ENCODE peak calls at places on chromosomes 6 and 20, in eight cellular contexts. One of them, this sample, is unnamed.
A peak's percentile ranks its signal among the peaks of the same experiment; 100 is the strongest.

GRCh38 chr6:73579851-73580246 is 59.0 kb upstream of the EEF1A1 start:
- DNase-seq in astrocyte of the spinal cord: peak; percentile 93
- DNase-seq in mucosa of descending colon: no peak
- DNase-seq in stomach: peak; percentile 32
- DNase-seq in mammary epithelial cell: peak; percentile 60
- DNase-seq in AG04450: peak; percentile 76
- DNase-seq in AG04449: peak; percentile 72
- DNase-seq in hepatocyte: peak; percentile 70
- DNase-seq in this sample: peak; percentile 68

GRCh38 chr20:62202083-62202395 is 18.0 kb downstream of the HRH3 start:
- DNase-seq in mucosa of descending colon: peak; percentile 19
- DNase-seq in mammary epithelial cell: no peak
- DNase-seq in AG04449: no peak
- DNase-seq in hepatocyte: no peak
- DNase-seq in AG04450: no peak
- DNase-seq in astrocyte of the spinal cord: no peak
- DNase-seq in stomach: no peak
- DNase-seq in this sample: no peak

GRCh38 chr20:52191436-52192295 is at the start of gene ZFP64:
- DNase-seq in astrocyte of the spinal cord: peak; percentile 83
- DNase-seq in AG04450: peak; percentile 27
- DNase-seq in stomach: peak; percentile 76
- DNase-seq in AG04449: peak; percentile 26
- DNase-seq in mammary epithelial cell: peak; percentile 76
- DNase-seq in hepatocyte: peak; percentile 87
- DNase-seq in mucosa of descending colon: peak; percentile 85
- DNase-seq in this sample: peak; percentile 62

GRCh38 chr6:118618676-118619377 is 32.6 kb downstream of the CEP85L start:
- DNase-seq in mammary epithelial cell: peak; percentile 8
- DNase-seq in astrocyte of the spinal cord: peak; percentile 31
- DNase-seq in AG04450: no peak
- DNase-seq in hepatocyte: peak; percentile 50
- DNase-seq in AG04449: no peak
- DNase-seq in stomach: peak; percentile 66
- DNase-seq in mucosa of descending colon: no peak
- DNase-seq in this sample: peak; percentile 43

GRCh38 chr20:51511861-51512619 is 30.5 kb downstream of the NFATC2 start:
- DNase-seq in astrocyte of the spinal cord: no peak
- DNase-seq in AG04450: no peak
- DNase-seq in stomach: no peak
- DNase-seq in hepatocyte: no peak
- DNase-seq in mucosa of descending colon: no peak
- DNase-seq in mammary epithelial cell: no peak
- DNase-seq in AG04449: no peak
- DNase-seq in this sample: peak; percentile 84

GRCh38 chr6:21190701-21191588 is 402.6 kb upstream of the SOX4 start:
- DNase-seq in mucosa of descending colon: no peak
- DNase-seq in mammary epithelial cell: no peak
- DNase-seq in stomach: no peak
- DNase-seq in AG04449: no peak
- DNase-seq in AG04450: no peak
- DNase-seq in hepatocyte: no peak
- DNase-seq in astrocyte of the spinal cord: peak; percentile 18
- DNase-seq in this sample: no peak

GRCh38 chr6:27777126-27777525 is 135.1 kb downstream of the OR2B2 start:
- DNase-seq in astrocyte of the spinal cord: no peak
- DNase-seq in AG04449: no peak
- DNase-seq in hepatocyte: no peak
- DNase-seq in stomach: no peak
- DNase-seq in mammary epithelial cell: no peak
- DNase-seq in AG04450: no peak
- DNase-seq in mucosa of descending colon: no peak
- DNase-seq in this sample: no peak

GRCh38 chr20:45037050-45037449 is 63.9 kb downstream of the KCNS1 start:
- DNase-seq in hepatocyte: no peak
- DNase-seq in mucosa of descending colon: no peak
- DNase-seq in AG04450: no peak
- DNase-seq in stomach: peak; percentile 28
- DNase-seq in astrocyte of the spinal cord: peak; percentile 58
- DNase-seq in mammary epithelial cell: peak; percentile 43
- DNase-seq in AG04449: no peak
- DNase-seq in this sample: no peak

GRCh38 chr6:53524455-53524815 is 20.5 kb downstream of the GCLC start:
- DNase-seq in AG04449: peak; percentile 45
- DNase-seq in astrocyte of the spinal cord: peak; percentile 51
- DNase-seq in mucosa of descending colon: no peak
- DNase-seq in mammary epithelial cell: no peak
- DNase-seq in AG04450: no peak
- DNase-seq in hepatocyte: peak; percentile 24
- DNase-seq in stomach: no peak
- DNase-seq in this sample: peak; percentile 66

GRCh38 chr6:68572525-68572924 is 62.6 kb upstream of the ADGRB3 start:
- DNase-seq in AG04450: no peak
- DNase-seq in hepatocyte: peak; percentile 59
- DNase-seq in stomach: no peak
- DNase-seq in AG04449: no peak
- DNase-seq in astrocyte of the spinal cord: peak; percentile 11
- DNase-seq in mucosa of descending colon: no peak
- DNase-seq in mammary epithelial cell: peak; percentile 1
- DNase-seq in this sample: peak; percentile 35

GRCh38 chr6:63582579-63583231 is 10.4 kb downstream of the LOC128125822 start:
- DNase-seq in mucosa of descending colon: no peak
- DNase-seq in astrocyte of the spinal cord: no peak
- DNase-seq in mammary epithelial cell: no peak
- DNase-seq in AG04449: no peak
- DNase-seq in AG04450: no peak
- DNase-seq in hepatocyte: peak; percentile 26
- DNase-seq in stomach: no peak
- DNase-seq in this sample: no peak

GRCh38 chr6:140043762-140044378 is 669.4 kb upstream of the CITED2 start:
- DNase-seq in mammary epithelial cell: peak; percentile 83
- DNase-seq in astrocyte of the spinal cord: peak; percentile 55
- DNase-seq in stomach: no peak
- DNase-seq in AG04449: no peak
- DNase-seq in mucosa of descending colon: no peak
- DNase-seq in AG04450: no peak
- DNase-seq in hepatocyte: no peak
- DNase-seq in this sample: peak; percentile 21

GRCh38 chr6:104698979-104699378 is 160.7 kb downstream of the HACE1 start:
- DNase-seq in hepatocyte: no peak
- DNase-seq in mammary epithelial cell: no peak
- DNase-seq in AG04449: no peak
- DNase-seq in AG04450: no peak
- DNase-seq in stomach: no peak
- DNase-seq in astrocyte of the spinal cord: no peak
- DNase-seq in mucosa of descending colon: no peak
- DNase-seq in this sample: no peak

GRCh38 chr6:126182650-126183311 is 157.1 kb upstream of the CENPW start:
- DNase-seq in mucosa of descending colon: no peak
- DNase-seq in astrocyte of the spinal cord: peak; percentile 56
- DNase-seq in AG04449: no peak
- DNase-seq in hepatocyte: no peak
- DNase-seq in AG04450: no peak
- DNase-seq in mammary epithelial cell: peak; percentile 94
- DNase-seq in stomach: no peak
- DNase-seq in this sample: no peak

GRCh38 chr6:24489470-24489869 is at the start of gene GPLD1:
- DNase-seq in stomach: no peak
- DNase-seq in AG04449: no peak
- DNase-seq in hepatocyte: no peak
- DNase-seq in astrocyte of the spinal cord: no peak
- DNase-seq in mammary epithelial cell: no peak
- DNase-seq in mucosa of descending colon: no peak
- DNase-seq in AG04450: no peak
- DNase-seq in this sample: no peak

GRCh38 chr6:127420558-127420957 is 38.6 kb downstream of the KIAA0408 start:
- DNase-seq in stomach: peak; percentile 63
- DNase-seq in astrocyte of the spinal cord: peak; percentile 96
- DNase-seq in hepatocyte: peak; percentile 82
- DNase-seq in mucosa of descending colon: no peak
- DNase-seq in AG04450: peak; percentile 76
- DNase-seq in mammary epithelial cell: peak; percentile 89
- DNase-seq in AG04449: peak; percentile 84
- DNase-seq in this sample: peak; percentile 67

GRCh38 chr20:64222273-64222672 is 33.3 kb upstream of the PCMTD2 start:
- DNase-seq in AG04449: no peak
- DNase-seq in hepatocyte: peak; percentile 27
- DNase-seq in stomach: peak; percentile 26
- DNase-seq in mammary epithelial cell: peak; percentile 91
- DNase-seq in mucosa of descending colon: no peak
- DNase-seq in astrocyte of the spinal cord: peak; percentile 12
- DNase-seq in AG04450: no peak
- DNase-seq in this sample: peak; percentile 32

GRCh38 chr6:133951881-133952814 is 876 bp upstream of the TBPL1 start:
- DNase-seq in astrocyte of the spinal cord: peak; percentile 86
- DNase-seq in AG04449: no peak
- DNase-seq in mammary epithelial cell: peak; percentile 68
- DNase-seq in mucosa of descending colon: peak; percentile 77
- DNase-seq in AG04450: peak; percentile 37
- DNase-seq in stomach: peak; percentile 53
- DNase-seq in hepatocyte: peak; percentile 80
- DNase-seq in this sample: peak; percentile 23

GRCh38 chr6:37210313-37210898 is 40.5 kb downstream of the PIM1 start:
- DNase-seq in AG04449: peak; percentile 41
- DNase-seq in AG04450: peak; percentile 72
- DNase-seq in mammary epithelial cell: peak; percentile 73
- DNase-seq in mucosa of descending colon: no peak
- DNase-seq in astrocyte of the spinal cord: peak; percentile 80
- DNase-seq in hepatocyte: peak; percentile 93
- DNase-seq in stomach: peak; percentile 79
- DNase-seq in this sample: peak; percentile 95

GRCh38 chr20:10297684-10298240 is 79.1 kb downstream of the SNAP25 start:
- DNase-seq in stomach: no peak
- DNase-seq in astrocyte of the spinal cord: peak; percentile 35
- DNase-seq in mammary epithelial cell: no peak
- DNase-seq in hepatocyte: no peak
- DNase-seq in AG04449: no peak
- DNase-seq in AG04450: no peak
- DNase-seq in mucosa of descending colon: no peak
- DNase-seq in this sample: no peak

GRCh38 chr20:57274299-57274698 is 7.9 kb upstream of the BMP7 start:
- DNase-seq in AG04449: no peak
- DNase-seq in stomach: no peak
- DNase-seq in astrocyte of the spinal cord: no peak
- DNase-seq in mucosa of descending colon: no peak
- DNase-seq in mammary epithelial cell: no peak
- DNase-seq in hepatocyte: no peak
- DNase-seq in AG04450: no peak
- DNase-seq in this sample: no peak

GRCh38 chr6:113380591-113380990 is 476.6 kb upstream of the MARCKS start:
- DNase-seq in stomach: no peak
- DNase-seq in AG04450: no peak
- DNase-seq in hepatocyte: no peak
- DNase-seq in mucosa of descending colon: no peak
- DNase-seq in mammary epithelial cell: no peak
- DNase-seq in astrocyte of the spinal cord: no peak
- DNase-seq in AG04449: no peak
- DNase-seq in this sample: no peak

GRCh38 chr6:113375950-113376846 is 480.9 kb upstream of the MARCKS start:
- DNase-seq in hepatocyte: no peak
- DNase-seq in mucosa of descending colon: no peak
- DNase-seq in astrocyte of the spinal cord: peak; percentile 68
- DNase-seq in stomach: no peak
- DNase-seq in AG04449: no peak
- DNase-seq in AG04450: no peak
- DNase-seq in mammary epithelial cell: peak; percentile 51
- DNase-seq in this sample: no peak

GRCh38 chr6:113377362-113377942 is 479.7 kb upstream of the MARCKS start:
- DNase-seq in AG04450: no peak
- DNase-seq in mucosa of descending colon: no peak
- DNase-seq in hepatocyte: no peak
- DNase-seq in AG04449: no peak
- DNase-seq in stomach: no peak
- DNase-seq in mammary epithelial cell: no peak
- DNase-seq in astrocyte of the spinal cord: no peak
- DNase-seq in this sample: no peak

GRCh38 chr6:113381232-113381631 is 475.9 kb upstream of the MARCKS start:
- DNase-seq in mammary epithelial cell: no peak
- DNase-seq in AG04450: no peak
- DNase-seq in astrocyte of the spinal cord: no peak
- DNase-seq in stomach: no peak
- DNase-seq in AG04449: no peak
- DNase-seq in mucosa of descending colon: no peak
- DNase-seq in hepatocyte: no peak
- DNase-seq in this sample: no peak

DNA sequence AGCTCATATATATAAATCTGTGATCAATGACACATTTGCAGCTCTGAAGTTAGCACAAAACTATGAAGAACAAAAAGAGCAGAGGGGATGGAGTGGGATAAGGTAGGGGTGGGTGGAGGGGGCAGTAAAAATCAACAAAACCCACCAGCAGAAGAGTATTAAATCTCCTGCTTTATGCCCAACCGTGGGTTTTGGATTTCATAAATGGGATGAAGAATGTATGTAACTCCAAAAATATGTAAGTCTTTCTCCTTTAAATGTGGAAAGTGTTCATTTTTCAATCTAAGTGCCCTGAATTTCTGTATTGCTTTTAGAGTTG is 480.3 kb upstream of the MARCKS start:
- DNase-seq in mammary epithelial cell: no peak
- DNase-seq in mucosa of descending colon: no peak
- DNase-seq in astrocyte of the spinal cord: no peak
- DNase-seq in stomach: no peak
- DNase-seq in AG04450: no peak
- DNase-seq in AG04449: no peak
- DNase-seq in hepatocyte: no peak
- DNase-seq in this sample: no peak
- H3K4me3 ChIP-seq in mammary epithelial cell: no peak overlapping the region
- H3K4me3 ChIP-seq in mucosa of descending colon: no peak overlapping the region
- H3K4me3 ChIP-seq in astrocyte of the spinal cord: no peak overlapping the region
- H3K4me3 ChIP-seq in stomach: no peak overlapping the region
- H3K4me3 ChIP-seq in AG04450: no peak overlapping the region
- H3K4me3 ChIP-seq in AG04449: no peak overlapping the region
- H3K4me3 ChIP-seq in hepatocyte: no peak overlapping the region
- H3K4me3 ChIP-seq in this sample: no peak overlapping the region

GRCh38 chr20:49982346-49983122 is at the start of gene SNAI1:
- DNase-seq in AG04449: no peak
- DNase-seq in mucosa of descending colon: peak; percentile 89
- DNase-seq in astrocyte of the spinal cord: peak; percentile 77
- DNase-seq in stomach: peak; percentile 86
- DNase-seq in AG04450: peak; percentile 73
- DNase-seq in hepatocyte: peak; percentile 94
- DNase-seq in mammary epithelial cell: peak; percentile 68
- DNase-seq in this sample: peak; percentile 92
- H3K4me3 ChIP-seq in AG04449: peak within 1 kb of the TSS; percentile 86
- H3K4me3 ChIP-seq in mucosa of descending colon: no peak within 1 kb of the TSS
- H3K4me3 ChIP-seq in astrocyte of the spinal cord: peak within 1 kb of the TSS; percentile 97
- H3K4me3 ChIP-seq in stomach: peak within 1 kb of the TSS; percentile 50
- H3K4me3 ChIP-seq in AG04450: peak within 1 kb of the TSS; percentile 93
- H3K4me3 ChIP-seq in hepatocyte: peak within 1 kb of the TSS; percentile 84
- H3K4me3 ChIP-seq in mammary epithelial cell: peak within 1 kb of the TSS; percentile 32
- H3K4me3 ChIP-seq in this sample: peak within 1 kb of the TSS; percentile 82

GRCh38 chr20:3648941-3649340 is 14.3 kb downstream of the GFRA4 start:
- DNase-seq in mucosa of descending colon: no peak
- DNase-seq in astrocyte of the spinal cord: no peak
- DNase-seq in AG04450: no peak
- DNase-seq in AG04449: no peak
- DNase-seq in hepatocyte: no peak
- DNase-seq in stomach: no peak
- DNase-seq in mammary epithelial cell: no peak
- DNase-seq in this sample: no peak
- H3K4me3 ChIP-seq in mucosa of descending colon: no peak overlapping the region
- H3K4me3 ChIP-seq in astrocyte of the spinal cord: no peak overlapping the region
- H3K4me3 ChIP-seq in AG04450: no peak overlapping the region
- H3K4me3 ChIP-seq in AG04449: no peak overlapping the region
- H3K4me3 ChIP-seq in hepatocyte: no peak overlapping the region
- H3K4me3 ChIP-seq in stomach: no peak overlapping the region
- H3K4me3 ChIP-seq in mammary epithelial cell: no peak overlapping the region
- H3K4me3 ChIP-seq in this sample: no peak overlapping the region

GRCh38 chr6:8731874-8732273 is 296.5 kb upstream of the SLC35B3 start:
- DNase-seq in AG04449: no peak
- DNase-seq in AG04450: no peak
- DNase-seq in mammary epithelial cell: no peak
- DNase-seq in astrocyte of the spinal cord: no peak
- DNase-seq in hepatocyte: no peak
- DNase-seq in stomach: no peak
- DNase-seq in mucosa of descending colon: no peak
- DNase-seq in this sample: no peak
- H3K4me3 ChIP-seq in AG04449: no peak overlapping the region
- H3K4me3 ChIP-seq in AG04450: no peak overlapping the region
- H3K4me3 ChIP-seq in mammary epithelial cell: no peak overlapping the region
- H3K4me3 ChIP-seq in astrocyte of the spinal cord: no peak overlapping the region
- H3K4me3 ChIP-seq in hepatocyte: no peak overlapping the region
- H3K4me3 ChIP-seq in stomach: no peak overlapping the region
- H3K4me3 ChIP-seq in mucosa of descending colon: no peak overlapping the region
- H3K4me3 ChIP-seq in this sample: no peak overlapping the region

This sample was measured in trophoblast cell.